ENCODE peak calls at places on chromosomes 11 and 22, in five cellular contexts. D, K, R, Y and U are unnamed samples. For H3K4me1, the result is how much of the 10 kb centered on the place peaks cover.

GRCh38 chr22:21936151-21936778 is 16.4 kb downstream of the PPM1F start:
- DNase-seq in D (no peak), K (no peak), R (no peak), Y (no peak), U (no peak)

GRCh38 chr22:47092896-47093311 is 330.5 kb downstream of the TBC1D22A start:
- DNase-seq in D (peak), K (no peak), R (no peak), Y (peak), U (no peak)

GRCh38 chr11:76838422-76839068 is 22.2 kb upstream of the ACER3 start:
- DNase-seq in D (peak), K (no peak), R (no peak), Y (peak), U (peak)

GRCh38 chr22:41181349-41182241 is 23.5 kb upstream of the L3MBTL2 start:
- DNase-seq in D (peak), K (no peak), R (no peak), Y (peak), U (no peak)

GRCh38 chr22:46878549-46878948 is 116.1 kb downstream of the TBC1D22A start:
- DNase-seq in D (peak), K (no peak), R (no peak), Y (peak), U (no peak)

GRCh38 chr11:18669211-18669593 is 29.4 kb upstream of the TMEM86A start:
- DNase-seq in D (no peak), K (peak), R (no peak), Y (no peak), U (no peak)

GRCh38 chr11:33772300-33772699 is 2.0 kb downstream of the FBXO3 start:
- DNase-seq in D (no peak), K (no peak), R (no peak), Y (peak), U (no peak)

GRCh38 chr11:119888119-119888518 is 159.1 kb upstream of the NECTIN1 start:
- DNase-seq in D (no peak), K (no peak), R (no peak), Y (no peak), U (no peak)

GRCh38 chr11:100942016-100942415 is 187.6 kb downstream of the PGR start:
- DNase-seq in D (peak), K (no peak), R (no peak), Y (no peak), U (no peak)

GRCh38 chr22:17470880-17471500 is 92.3 kb upstream of the SLC25A18 start:
- DNase-seq in D (no peak), K (no peak), R (no peak), Y (no peak), U (no peak)

GRCh38 chr22:17471901-17472566 is 91.3 kb upstream of the SLC25A18 start:
- DNase-seq in D (peak), K (no peak), R (no peak), Y (peak), U (no peak)

GRCh38 chr22:17475318-17476212 is 87.7 kb upstream of the SLC25A18 start:
- DNase-seq in D (no peak), K (no peak), R (no peak), Y (no peak), U (no peak)

GRCh38 chr22:17476838-17477237 is 86.5 kb upstream of the SLC25A18 start:
- DNase-seq in D (peak), K (no peak), R (no peak), Y (peak), U (no peak)

DNA sequence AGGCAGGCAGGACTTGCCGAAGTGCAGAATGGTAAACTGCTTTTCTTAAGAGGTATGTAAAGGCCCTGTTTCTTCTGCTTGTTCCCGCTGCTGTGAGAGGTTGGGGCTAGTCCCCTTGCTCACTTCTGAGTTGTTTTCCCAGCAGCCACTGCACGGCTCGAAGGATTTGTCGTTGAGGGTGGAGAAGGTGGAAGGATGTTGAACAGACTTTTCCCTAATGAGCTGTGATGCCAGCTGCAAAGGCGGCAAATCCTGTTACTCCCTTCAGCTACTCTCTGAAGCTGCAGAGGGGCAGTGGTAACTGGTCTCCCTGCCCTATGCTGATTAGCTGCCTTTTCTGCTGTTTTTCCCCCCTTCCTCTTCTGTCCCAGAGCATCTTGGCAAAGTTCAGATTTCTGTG is 90.4 kb upstream of the SLC25A18 start:
- DNase-seq in D (peak), K (no peak), R (no peak), Y (peak), U (no peak)
- H3K4me3 ChIP-seq in D (no peak), K (no peak), R (no peak), Y (no peak), U (no peak)

GRCh38 chr11:64045700-64046099 is 10.0 kb downstream of the FLRT1 start:
- DNase-seq in D (no peak), K (no peak), R (no peak), Y (no peak), U (no peak)

GRCh38 chr11:64042301-64042700 is 6.6 kb downstream of the FLRT1 start:
- DNase-seq in D (no peak), K (no peak), R (no peak), Y (no peak), U (no peak)

GRCh38 chr11:64041846-64042245 is 6.1 kb downstream of the FLRT1 start:
- DNase-seq in D (no peak), K (no peak), R (no peak), Y (no peak), U (no peak)

GRCh38 chr11:64044730-64045386 is 9.1 kb downstream of the FLRT1 start:
- DNase-seq in D (no peak), K (no peak), R (no peak), Y (no peak), U (no peak)

GRCh38 chr11:64043545-64043944 is 7.8 kb downstream of the FLRT1 start:
- DNase-seq in D (no peak), K (no peak), R (no peak), Y (no peak), U (no peak)
- H3K4me1 ChIP-seq in D (under half), K (under half), R (under half), Y (under half), U (under half)

DNA sequence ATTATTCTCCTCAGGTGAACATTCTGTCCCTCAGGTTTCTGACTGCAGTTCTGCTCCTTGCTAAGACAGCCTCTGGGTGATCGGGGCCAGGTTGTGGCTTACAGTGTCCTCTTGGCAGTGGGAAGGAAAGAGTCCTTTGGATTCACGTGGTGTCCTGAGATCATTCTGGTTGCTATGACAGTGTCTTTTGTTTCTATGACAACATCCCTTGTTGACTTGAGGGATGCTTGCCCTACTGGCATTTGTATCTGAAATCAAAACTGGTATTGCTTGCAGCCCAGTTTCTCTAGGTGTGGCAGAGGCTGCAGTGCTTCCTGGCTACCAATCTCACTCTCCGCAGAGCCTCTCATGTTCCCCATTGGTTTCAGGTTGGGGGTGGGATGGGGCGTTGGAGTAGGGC is 151.8 kb upstream of the CCDC90B start:
- DNase-seq in D (no peak), K (no peak), R (no peak), Y (peak), U (no peak)
- H3K27ac ChIP-seq in D (no peak), K (no peak), R (no peak), Y (no peak), U (no peak)

DNA sequence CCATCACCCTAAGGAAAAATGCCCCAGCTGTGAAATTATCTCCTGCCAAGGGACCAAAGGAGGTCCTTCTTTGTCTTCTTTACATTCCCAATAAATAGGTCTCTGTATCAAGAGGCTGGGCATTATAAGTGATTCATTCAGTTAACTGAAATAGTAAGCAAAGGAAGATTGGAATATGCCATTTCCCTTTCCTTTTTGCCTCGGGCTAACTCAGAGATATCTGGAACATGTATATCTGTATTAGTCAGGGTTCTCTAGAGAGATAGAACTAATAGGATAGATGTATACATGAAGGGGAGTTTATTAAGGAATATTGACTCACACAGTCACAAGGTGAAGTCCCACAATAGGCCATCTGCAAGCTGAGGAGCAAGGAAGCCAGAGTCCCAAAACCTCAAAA is 15.3 kb upstream of the CWF19L2 start:
- DNase-seq in D (no peak), K (no peak), R (no peak), Y (no peak), U (no peak)
- H3K4me3 ChIP-seq in D (no peak), K (no peak), R (no peak), Y (no peak), U (no peak)

DNA sequence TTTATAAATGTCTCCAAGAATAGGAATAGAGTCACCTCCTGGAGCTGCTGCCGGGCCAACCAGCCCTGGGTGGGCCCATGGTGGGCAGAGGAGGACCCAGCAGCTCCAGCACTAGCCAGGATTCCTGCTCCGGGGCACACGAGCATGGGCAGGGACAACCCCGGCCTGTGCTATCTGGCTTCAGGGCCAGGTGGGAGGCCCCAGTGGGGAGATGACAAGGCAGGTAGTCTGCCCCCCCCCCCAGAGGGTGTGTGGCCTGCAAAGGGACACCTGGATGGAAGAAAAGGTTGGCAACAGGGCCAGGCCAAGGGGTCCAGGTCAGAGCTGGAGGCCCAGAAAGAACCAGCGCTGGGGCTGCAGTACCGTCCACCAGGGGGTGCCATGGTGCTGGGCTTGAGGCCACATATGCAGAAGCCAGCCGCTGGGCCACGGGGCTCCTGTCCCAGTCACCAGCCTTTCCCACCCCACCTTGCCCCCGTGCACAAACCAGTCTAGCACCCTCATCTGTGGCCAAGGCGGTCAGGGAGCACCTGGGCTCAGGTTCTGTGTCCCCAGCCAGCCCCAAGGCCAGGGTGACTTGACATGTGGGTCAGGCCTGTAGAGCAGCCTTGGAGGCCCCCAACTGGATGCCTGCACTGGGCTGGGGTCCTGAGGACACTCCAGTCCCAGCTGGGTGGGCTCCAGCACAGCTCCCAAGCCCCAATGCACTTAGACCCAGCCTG is 3.5 kb downstream of the TSPAN32 start:
- DNase-seq in D (peak), K (peak), R (peak), Y (peak), U (peak)
- H3K4me1 ChIP-seq in D (half or more), K (half or more), R (under half), Y (under half), U (under half)